ENCODE peak calls at places on chromosomes 3 and 15, in seven cellular contexts. One of them, this sample, is unnamed.

GRCh38 chr3:52403955-52404354 is 40.9 kb downstream of the SEMA3G start:
- DNase-seq in effector memory CD8-positive, alpha-beta T cell: no peak
- DNase-seq in transverse colon: no peak
- DNase-seq in dorsolateral prefrontal cortex: no peak
- DNase-seq in HT1080: no peak
- DNase-seq in IMR-90: no peak
- DNase-seq in activated T-helper 1 cell treated with anti-CD3 and anti-CD28 coated beads, Interleukin-2, amount 50 U/mL, for 16 hours: no peak
- DNase-seq in this sample: no peak

GRCh38 chr3:122183521-122183892 is at the start of gene CASR:
- DNase-seq in activated T-helper 1 cell treated with anti-CD3 and anti-CD28 coated beads, Interleukin-2, amount 50 U/mL, for 16 hours: no peak
- DNase-seq in IMR-90: no peak
- DNase-seq in HT1080: no peak
- DNase-seq in effector memory CD8-positive, alpha-beta T cell: no peak
- DNase-seq in dorsolateral prefrontal cortex: no peak
- DNase-seq in transverse colon: peak; percentile 9
- DNase-seq in this sample: no peak

GRCh38 chr3:137047240-137047639 is 89.5 kb downstream of the IL20RB start:
- DNase-seq in activated T-helper 1 cell treated with anti-CD3 and anti-CD28 coated beads, Interleukin-2, amount 50 U/mL, for 16 hours: no peak
- DNase-seq in dorsolateral prefrontal cortex: no peak
- DNase-seq in transverse colon: no peak
- DNase-seq in IMR-90: no peak
- DNase-seq in effector memory CD8-positive, alpha-beta T cell: no peak
- DNase-seq in HT1080: no peak
- DNase-seq in this sample: no peak

GRCh38 chr3:62421275-62421674 is 47.9 kb upstream of the FEZF2 start:
- DNase-seq in IMR-90: no peak
- DNase-seq in transverse colon: no peak
- DNase-seq in HT1080: no peak
- DNase-seq in activated T-helper 1 cell treated with anti-CD3 and anti-CD28 coated beads, Interleukin-2, amount 50 U/mL, for 16 hours: no peak
- DNase-seq in dorsolateral prefrontal cortex: no peak
- DNase-seq in effector memory CD8-positive, alpha-beta T cell: no peak
- DNase-seq in this sample: no peak

GRCh38 chr3:169505577-169506155 is 157.8 kb downstream of the MECOM start:
- DNase-seq in HT1080: no peak
- DNase-seq in transverse colon: no peak
- DNase-seq in effector memory CD8-positive, alpha-beta T cell: no peak
- DNase-seq in IMR-90: no peak
- DNase-seq in dorsolateral prefrontal cortex: no peak
- DNase-seq in activated T-helper 1 cell treated with anti-CD3 and anti-CD28 coated beads, Interleukin-2, amount 50 U/mL, for 16 hours: no peak
- DNase-seq in this sample: no peak

GRCh38 chr3:172106989-172107388 is 67.6 kb downstream of the FNDC3B start:
- DNase-seq in HT1080: no peak
- DNase-seq in activated T-helper 1 cell treated with anti-CD3 and anti-CD28 coated beads, Interleukin-2, amount 50 U/mL, for 16 hours: peak; percentile 33
- DNase-seq in transverse colon: peak; percentile 70
- DNase-seq in IMR-90: no peak
- DNase-seq in dorsolateral prefrontal cortex: no peak
- DNase-seq in effector memory CD8-positive, alpha-beta T cell: peak; percentile 67
- DNase-seq in this sample: peak; percentile 77

GRCh38 chr3:46565607-46566039 is 479 bp downstream of the LRRC2 start:
- DNase-seq in effector memory CD8-positive, alpha-beta T cell: no peak
- DNase-seq in IMR-90: peak; percentile 22
- DNase-seq in HT1080: no peak
- DNase-seq in activated T-helper 1 cell treated with anti-CD3 and anti-CD28 coated beads, Interleukin-2, amount 50 U/mL, for 16 hours: no peak
- DNase-seq in dorsolateral prefrontal cortex: no peak
- DNase-seq in transverse colon: no peak
- DNase-seq in this sample: no peak

GRCh38 chr3:194133661-194134230 is 2.2 kb upstream of the HES1 start:
- DNase-seq in HT1080: no peak
- DNase-seq in effector memory CD8-positive, alpha-beta T cell: no peak
- DNase-seq in IMR-90: peak; percentile 55
- DNase-seq in transverse colon: peak; percentile 46
- DNase-seq in dorsolateral prefrontal cortex: no peak
- DNase-seq in activated T-helper 1 cell treated with anti-CD3 and anti-CD28 coated beads, Interleukin-2, amount 50 U/mL, for 16 hours: no peak
- DNase-seq in this sample: no peak

GRCh38 chr3:111241960-111242359 is 170.3 kb downstream of the NECTIN3 start:
- DNase-seq in effector memory CD8-positive, alpha-beta T cell: no peak
- DNase-seq in transverse colon: no peak
- DNase-seq in activated T-helper 1 cell treated with anti-CD3 and anti-CD28 coated beads, Interleukin-2, amount 50 U/mL, for 16 hours: no peak
- DNase-seq in HT1080: no peak
- DNase-seq in IMR-90: no peak
- DNase-seq in dorsolateral prefrontal cortex: no peak
- DNase-seq in this sample: no peak

GRCh38 chr3:50607271-50608091 is 4.1 kb downstream of the CISH start:
- DNase-seq in IMR-90: no peak
- DNase-seq in HT1080: no peak
- DNase-seq in dorsolateral prefrontal cortex: no peak
- DNase-seq in activated T-helper 1 cell treated with anti-CD3 and anti-CD28 coated beads, Interleukin-2, amount 50 U/mL, for 16 hours: no peak
- DNase-seq in transverse colon: no peak
- DNase-seq in effector memory CD8-positive, alpha-beta T cell: no peak
- DNase-seq in this sample: no peak

GRCh38 chr15:98779463-98780071 is 131.2 kb downstream of the IGF1R start:
- DNase-seq in effector memory CD8-positive, alpha-beta T cell: peak; percentile 64
- DNase-seq in activated T-helper 1 cell treated with anti-CD3 and anti-CD28 coated beads, Interleukin-2, amount 50 U/mL, for 16 hours: peak; percentile 55
- DNase-seq in transverse colon: peak; percentile 88
- DNase-seq in IMR-90: peak; percentile 65
- DNase-seq in HT1080: peak; percentile 63
- DNase-seq in dorsolateral prefrontal cortex: peak; percentile 83
- DNase-seq in this sample: peak; percentile 56

GRCh38 chr3:55676643-55677042 is 189.5 kb upstream of the WNT5A start:
- DNase-seq in HT1080: no peak
- DNase-seq in activated T-helper 1 cell treated with anti-CD3 and anti-CD28 coated beads, Interleukin-2, amount 50 U/mL, for 16 hours: no peak
- DNase-seq in effector memory CD8-positive, alpha-beta T cell: no peak
- DNase-seq in transverse colon: no peak
- DNase-seq in dorsolateral prefrontal cortex: no peak
- DNase-seq in IMR-90: no peak
- DNase-seq in this sample: no peak

GRCh38 chr15:57427367-57427821 is 51.1 kb downstream of the CGNL1 start:
- DNase-seq in HT1080: peak; percentile 25
- DNase-seq in effector memory CD8-positive, alpha-beta T cell: no peak
- DNase-seq in activated T-helper 1 cell treated with anti-CD3 and anti-CD28 coated beads, Interleukin-2, amount 50 U/mL, for 16 hours: no peak
- DNase-seq in transverse colon: peak; percentile 46
- DNase-seq in IMR-90: no peak
- DNase-seq in dorsolateral prefrontal cortex: no peak
- DNase-seq in this sample: no peak

GRCh38 chr3:47163023-47163989 is 607 bp downstream of the SETD2 start:
- DNase-seq in HT1080: peak; percentile 25
- DNase-seq in IMR-90: peak; percentile 27
- DNase-seq in activated T-helper 1 cell treated with anti-CD3 and anti-CD28 coated beads, Interleukin-2, amount 50 U/mL, for 16 hours: peak; percentile 35
- DNase-seq in effector memory CD8-positive, alpha-beta T cell: peak; percentile 45
- DNase-seq in dorsolateral prefrontal cortex: peak; percentile 34
- DNase-seq in transverse colon: peak; percentile 46
- DNase-seq in this sample: peak; percentile 37

GRCh38 chr15:41794081-41794480 is 19.8 kb downstream of the MAPKBP1 start:
- DNase-seq in transverse colon: no peak
- DNase-seq in effector memory CD8-positive, alpha-beta T cell: no peak
- DNase-seq in dorsolateral prefrontal cortex: no peak
- DNase-seq in activated T-helper 1 cell treated with anti-CD3 and anti-CD28 coated beads, Interleukin-2, amount 50 U/mL, for 16 hours: no peak
- DNase-seq in HT1080: no peak
- DNase-seq in IMR-90: peak; percentile 52
- DNase-seq in this sample: no peak

GRCh38 chr3:128173849-128174248 is 20.6 kb downstream of the EEFSEC start:
- DNase-seq in IMR-90: no peak
- DNase-seq in HT1080: no peak
- DNase-seq in dorsolateral prefrontal cortex: no peak
- DNase-seq in transverse colon: no peak
- DNase-seq in effector memory CD8-positive, alpha-beta T cell: no peak
- DNase-seq in activated T-helper 1 cell treated with anti-CD3 and anti-CD28 coated beads, Interleukin-2, amount 50 U/mL, for 16 hours: no peak
- DNase-seq in this sample: no peak

GRCh38 chr3:55269096-55269495 is 218.0 kb downstream of the WNT5A start:
- DNase-seq in dorsolateral prefrontal cortex: no peak
- DNase-seq in IMR-90: no peak
- DNase-seq in effector memory CD8-positive, alpha-beta T cell: no peak
- DNase-seq in activated T-helper 1 cell treated with anti-CD3 and anti-CD28 coated beads, Interleukin-2, amount 50 U/mL, for 16 hours: no peak
- DNase-seq in HT1080: no peak
- DNase-seq in transverse colon: no peak
- DNase-seq in this sample: no peak

GRCh38 chr15:55247276-55247675 is 42.3 kb downstream of the RAB27A start:
- DNase-seq in activated T-helper 1 cell treated with anti-CD3 and anti-CD28 coated beads, Interleukin-2, amount 50 U/mL, for 16 hours: no peak
- DNase-seq in IMR-90: no peak
- DNase-seq in HT1080: no peak
- DNase-seq in transverse colon: no peak
- DNase-seq in dorsolateral prefrontal cortex: no peak
- DNase-seq in effector memory CD8-positive, alpha-beta T cell: no peak
- DNase-seq in this sample: no peak

GRCh38 chr3:128799650-128800049 is 73.7 kb downstream of the RAB7A start:
- DNase-seq in effector memory CD8-positive, alpha-beta T cell: no peak
- DNase-seq in transverse colon: no peak
- DNase-seq in activated T-helper 1 cell treated with anti-CD3 and anti-CD28 coated beads, Interleukin-2, amount 50 U/mL, for 16 hours: no peak
- DNase-seq in IMR-90: no peak
- DNase-seq in HT1080: no peak
- DNase-seq in dorsolateral prefrontal cortex: no peak
- DNase-seq in this sample: no peak

GRCh38 chr3:14201881-14202684 is 23.5 kb downstream of the LSM3 start:
- DNase-seq in effector memory CD8-positive, alpha-beta T cell: no peak
- DNase-seq in transverse colon: no peak
- DNase-seq in dorsolateral prefrontal cortex: no peak
- DNase-seq in HT1080: no peak
- DNase-seq in activated T-helper 1 cell treated with anti-CD3 and anti-CD28 coated beads, Interleukin-2, amount 50 U/mL, for 16 hours: no peak
- DNase-seq in IMR-90: no peak
- DNase-seq in this sample: no peak

GRCh38 chr3:67292356-67293225 is 294.5 kb downstream of the KBTBD8 start:
- DNase-seq in activated T-helper 1 cell treated with anti-CD3 and anti-CD28 coated beads, Interleukin-2, amount 50 U/mL, for 16 hours: no peak
- DNase-seq in transverse colon: peak; percentile 16
- DNase-seq in HT1080: no peak
- DNase-seq in effector memory CD8-positive, alpha-beta T cell: no peak
- DNase-seq in dorsolateral prefrontal cortex: no peak
- DNase-seq in IMR-90: no peak
- DNase-seq in this sample: no peak

GRCh38 chr15:73127302-73127936 is 75.2 kb downstream of the NEO1 start:
- DNase-seq in transverse colon: no peak
- DNase-seq in HT1080: peak; percentile 7
- DNase-seq in dorsolateral prefrontal cortex: no peak
- DNase-seq in activated T-helper 1 cell treated with anti-CD3 and anti-CD28 coated beads, Interleukin-2, amount 50 U/mL, for 16 hours: no peak
- DNase-seq in IMR-90: peak; percentile 30
- DNase-seq in effector memory CD8-positive, alpha-beta T cell: peak; percentile 21
- DNase-seq in this sample: no peak

GRCh38 chr3:187744169-187745151 is 808 bp downstream of the BCL6 start:
- DNase-seq in effector memory CD8-positive, alpha-beta T cell: peak; percentile 35
- DNase-seq in dorsolateral prefrontal cortex: no peak
- DNase-seq in IMR-90: peak; percentile 49
- DNase-seq in transverse colon: peak; percentile 64
- DNase-seq in HT1080: peak; percentile 55
- DNase-seq in activated T-helper 1 cell treated with anti-CD3 and anti-CD28 coated beads, Interleukin-2, amount 50 U/mL, for 16 hours: peak; percentile 42
- DNase-seq in this sample: peak; percentile 54

GRCh38 chr3:150495563-150496168 is 50.6 kb downstream of the SERP1 start:
- DNase-seq in dorsolateral prefrontal cortex: no peak
- DNase-seq in transverse colon: no peak
- DNase-seq in HT1080: peak; percentile 65
- DNase-seq in IMR-90: peak; percentile 60
- DNase-seq in effector memory CD8-positive, alpha-beta T cell: peak; percentile 11
- DNase-seq in activated T-helper 1 cell treated with anti-CD3 and anti-CD28 coated beads, Interleukin-2, amount 50 U/mL, for 16 hours: no peak
- DNase-seq in this sample: no peak

GRCh38 chr3:23546186-23546585 is 259.6 kb upstream of the UBE2E1 start:
- DNase-seq in effector memory CD8-positive, alpha-beta T cell: no peak
- DNase-seq in HT1080: no peak
- DNase-seq in activated T-helper 1 cell treated with anti-CD3 and anti-CD28 coated beads, Interleukin-2, amount 50 U/mL, for 16 hours: no peak
- DNase-seq in dorsolateral prefrontal cortex: no peak
- DNase-seq in IMR-90: no peak
- DNase-seq in transverse colon: no peak
- DNase-seq in this sample: no peak

GRCh38 chr3:39990532-39990931 is 181.1 kb downstream of the MYRIP start:
- DNase-seq in activated T-helper 1 cell treated with anti-CD3 and anti-CD28 coated beads, Interleukin-2, amount 50 U/mL, for 16 hours: no peak
- DNase-seq in effector memory CD8-positive, alpha-beta T cell: no peak
- DNase-seq in HT1080: peak; percentile 56
- DNase-seq in transverse colon: peak; percentile 18
- DNase-seq in IMR-90: peak; percentile 3
- DNase-seq in dorsolateral prefrontal cortex: no peak
- DNase-seq in this sample: no peak

GRCh38 chr3:14598143-14598569 is 53.4 kb upstream of the CCDC174 start:
- DNase-seq in activated T-helper 1 cell treated with anti-CD3 and anti-CD28 coated beads, Interleukin-2, amount 50 U/mL, for 16 hours: no peak
- DNase-seq in effector memory CD8-positive, alpha-beta T cell: peak; percentile 17
- DNase-seq in transverse colon: no peak
- DNase-seq in HT1080: no peak
- DNase-seq in dorsolateral prefrontal cortex: peak; percentile 48
- DNase-seq in IMR-90: peak; percentile 39
- DNase-seq in this sample: peak; percentile 62

GRCh38 chr3:114362815-114363214 is 69.0 kb downstream of the TIGIT start:
- DNase-seq in effector memory CD8-positive, alpha-beta T cell: no peak
- DNase-seq in HT1080: peak; percentile 34
- DNase-seq in dorsolateral prefrontal cortex: no peak
- DNase-seq in activated T-helper 1 cell treated with anti-CD3 and anti-CD28 coated beads, Interleukin-2, amount 50 U/mL, for 16 hours: no peak
- DNase-seq in IMR-90: peak; percentile 48
- DNase-seq in transverse colon: no peak
- DNase-seq in this sample: no peak

GRCh38 chr15:101233651-101234281 is 18.1 kb downstream of the CHSY1 start:
- DNase-seq in effector memory CD8-positive, alpha-beta T cell: no peak
- DNase-seq in IMR-90: no peak
- DNase-seq in HT1080: no peak
- DNase-seq in dorsolateral prefrontal cortex: no peak
- DNase-seq in transverse colon: no peak
- DNase-seq in activated T-helper 1 cell treated with anti-CD3 and anti-CD28 coated beads, Interleukin-2, amount 50 U/mL, for 16 hours: no peak
- DNase-seq in this sample: no peak

GRCh38 chr15:89330881-89331595 is 3.6 kb downstream of the POLG start:
- DNase-seq in activated T-helper 1 cell treated with anti-CD3 and anti-CD28 coated beads, Interleukin-2, amount 50 U/mL, for 16 hours: no peak
- DNase-seq in transverse colon: no peak
- DNase-seq in HT1080: no peak
- DNase-seq in IMR-90: no peak
- DNase-seq in dorsolateral prefrontal cortex: no peak
- DNase-seq in effector memory CD8-positive, alpha-beta T cell: no peak
- DNase-seq in this sample: no peak

GRCh38 chr3:43879166-43879565 is 188.4 kb downstream of the ABHD5 start:
- DNase-seq in HT1080: peak; percentile 27
- DNase-seq in dorsolateral prefrontal cortex: no peak
- DNase-seq in IMR-90: no peak
- DNase-seq in transverse colon: no peak
- DNase-seq in activated T-helper 1 cell treated with anti-CD3 and anti-CD28 coated beads, Interleukin-2, amount 50 U/mL, for 16 hours: no peak
- DNase-seq in effector memory CD8-positive, alpha-beta T cell: no peak
- DNase-seq in this sample: no peak

GRCh38 chr3:12875857-12876451 is 34.6 kb upstream of the RPL32 start:
- DNase-seq in effector memory CD8-positive, alpha-beta T cell: no peak
- DNase-seq in dorsolateral prefrontal cortex: no peak
- DNase-seq in HT1080: no peak
- DNase-seq in IMR-90: no peak
- DNase-seq in activated T-helper 1 cell treated with anti-CD3 and anti-CD28 coated beads, Interleukin-2, amount 50 U/mL, for 16 hours: no peak
- DNase-seq in transverse colon: peak; percentile 46
- DNase-seq in this sample: no peak

GRCh38 chr3:105401691-105402149 is 35.0 kb downstream of the ALCAM start:
- DNase-seq in HT1080: peak; percentile 53
- DNase-seq in transverse colon: no peak
- DNase-seq in effector memory CD8-positive, alpha-beta T cell: no peak
- DNase-seq in IMR-90: peak; percentile 37
- DNase-seq in activated T-helper 1 cell treated with anti-CD3 and anti-CD28 coated beads, Interleukin-2, amount 50 U/mL, for 16 hours: no peak
- DNase-seq in dorsolateral prefrontal cortex: no peak
- DNase-seq in this sample: no peak

GRCh38 chr3:112634786-112635541 is 6.0 kb downstream of the CCDC80 start:
- DNase-seq in IMR-90: peak; percentile 33
- DNase-seq in dorsolateral prefrontal cortex: no peak
- DNase-seq in transverse colon: no peak
- DNase-seq in HT1080: no peak
- DNase-seq in effector memory CD8-positive, alpha-beta T cell: no peak
- DNase-seq in activated T-helper 1 cell treated with anti-CD3 and anti-CD28 coated beads, Interleukin-2, amount 50 U/mL, for 16 hours: no peak
- DNase-seq in this sample: no peak

GRCh38 chr3:72663429-72663828 is 184.8 kb downstream of the SHQ1 start:
- DNase-seq in HT1080: peak; percentile 12
- DNase-seq in dorsolateral prefrontal cortex: no peak
- DNase-seq in activated T-helper 1 cell treated with anti-CD3 and anti-CD28 coated beads, Interleukin-2, amount 50 U/mL, for 16 hours: no peak
- DNase-seq in effector memory CD8-positive, alpha-beta T cell: no peak
- DNase-seq in IMR-90: no peak
- DNase-seq in transverse colon: no peak
- DNase-seq in this sample: no peak

GRCh38 chr3:197542741-197543454 is 12.9 kb downstream of the BDH1 start:
- DNase-seq in HT1080: no peak
- DNase-seq in dorsolateral prefrontal cortex: no peak
- DNase-seq in activated T-helper 1 cell treated with anti-CD3 and anti-CD28 coated beads, Interleukin-2, amount 50 U/mL, for 16 hours: no peak
- DNase-seq in IMR-90: no peak
- DNase-seq in effector memory CD8-positive, alpha-beta T cell: no peak
- DNase-seq in transverse colon: no peak
- DNase-seq in this sample: no peak

GRCh38 chr15:31346367-31347066 is 19.9 kb downstream of the KLF13 start:
- DNase-seq in HT1080: no peak
- DNase-seq in activated T-helper 1 cell treated with anti-CD3 and anti-CD28 coated beads, Interleukin-2, amount 50 U/mL, for 16 hours: no peak
- DNase-seq in dorsolateral prefrontal cortex: no peak
- DNase-seq in effector memory CD8-positive, alpha-beta T cell: no peak
- DNase-seq in transverse colon: no peak
- DNase-seq in IMR-90: no peak
- DNase-seq in this sample: no peak